ENCODE peak calls at places on chromosomes 3 and 15, in ten cellular contexts. K is astrocyte; P is endodermal cell; R is HepG2; J is heart right ventricle; H is hepatocyte; X is body of pancreas; G is CD8-positive, alpha-beta T cell; U is neural progenitor cell; Q is thyroid gland. C is an unnamed sample. For H3K4me1, the result is how much of the 10 kb centered on the place peaks cover.

GRCh38 chr15:42832577-42832976 is 88.0 kb downstream of the TTBK2 start:
- DNase-seq in K (peak), P (no peak), R (no peak), J (no peak), H (peak), X (no peak), G (no peak), U (no peak), Q (no peak), C (peak)

GRCh38 chr15:92277776-92278175 is 115.9 kb upstream of the ST8SIA2 start:
- DNase-seq in K (no peak), P (peak), R (no peak), J (peak), H (peak), X (no peak), G (no peak), U (peak), Q (peak), C (no peak)

GRCh38 chr15:68997050-68997449 is 17.4 kb upstream of the NOX5 start:
- DNase-seq in K (no peak), P (no peak), R (no peak), J (no peak), H (no peak), X (no peak), G (no peak), U (no peak), Q (no peak), C (no peak)

GRCh38 chr3:40468018-40468417 is 8.9 kb upstream of the ZNF619 start:
- DNase-seq in K (no peak), P (no peak), R (peak), J (no peak), H (no peak), X (no peak), G (no peak), U (no peak), Q (no peak), C (no peak)

GRCh38 chr3:12965999-12966846 is 107.0 kb downstream of the IQSEC1 start:
- DNase-seq in K (no peak), P (no peak), R (no peak), J (no peak), H (no peak), X (no peak), G (no peak), U (peak), Q (no peak), C (no peak)

GRCh38 chr3:143825513-143825912 is 22.8 kb downstream of the SLC9A9 start:
- DNase-seq in K (no peak), P (no peak), R (no peak), J (no peak), H (no peak), X (no peak), G (no peak), U (no peak), Q (no peak), C (no peak)

GRCh38 chr3:23740517-23741402 is 65.0 kb upstream of the UBE2E1 start:
- DNase-seq in K (peak), P (no peak), R (no peak), J (no peak), H (peak), X (no peak), G (no peak), U (no peak), Q (peak), C (peak)

GRCh38 chr3:141652349-141652748 is 85.7 kb upstream of the RNF7 start:
- DNase-seq in K (no peak), P (no peak), R (no peak), J (no peak), H (no peak), X (no peak), G (no peak), U (no peak), Q (no peak), C (no peak)

GRCh38 chr3:78906245-78906644 is 861.6 kb downstream of the ROBO1 start:
- DNase-seq in K (no peak), P (no peak), R (no peak), J (no peak), H (no peak), X (no peak), G (no peak), U (no peak), Q (no peak), C (no peak)

GRCh38 chr3:15300318-15301078 is 31.9 kb downstream of the SH3BP5 start:
- DNase-seq in K (peak), P (no peak), R (no peak), J (no peak), H (no peak), X (no peak), G (no peak), U (no peak), Q (no peak), C (peak)

GRCh38 chr3:70067860-70068479 is 68.4 kb downstream of the SAMMSON start:
- DNase-seq in K (peak), P (no peak), R (no peak), J (no peak), H (no peak), X (no peak), G (no peak), U (no peak), Q (no peak), C (no peak)

GRCh38 chr3:54600441-54601204 is 327.2 kb downstream of the LRTM1 start:
- DNase-seq in K (no peak), P (peak), R (no peak), J (peak), H (no peak), X (no peak), G (no peak), U (peak), Q (peak), C (no peak)

GRCh38 chr15:59991919-59992318 is 12.2 kb upstream of the FOXB1 start:
- DNase-seq in K (no peak), P (no peak), R (no peak), J (no peak), H (no peak), X (no peak), G (no peak), U (no peak), Q (no peak), C (no peak)

GRCh38 chr15:94174399-94174802 is 57.0 kb upstream of the MCTP2 start:
- DNase-seq in K (peak), P (no peak), R (no peak), J (no peak), H (no peak), X (no peak), G (no peak), U (no peak), Q (no peak), C (peak)

GRCh38 chr3:108345492-108346205 is 49.3 kb downstream of the HHLA2 start:
- DNase-seq in K (peak), P (no peak), R (no peak), J (no peak), H (no peak), X (peak), G (no peak), U (no peak), Q (no peak), C (no peak)

GRCh38 chr15:40293905-40294895 is 11.3 kb upstream of the ANKRD63 start:
- DNase-seq in K (no peak), P (no peak), R (no peak), J (no peak), H (no peak), X (no peak), G (no peak), U (peak), Q (no peak), C (no peak)

GRCh38 chr3:114155370-114155821 is 23.5 kb downstream of the DRD3 start:
- DNase-seq in K (no peak), P (peak), R (peak), J (peak), H (peak), X (peak), G (no peak), U (peak), Q (peak), C (no peak)

GRCh38 chr3:24678441-24678865 is 183.8 kb upstream of the THRB start:
- DNase-seq in K (peak), P (no peak), R (no peak), J (no peak), H (peak), X (no peak), G (no peak), U (no peak), Q (no peak), C (peak)

GRCh38 chr3:64054488-64054887 is 31.2 kb upstream of the PSMD6 start:
- DNase-seq in K (no peak), P (no peak), R (no peak), J (no peak), H (no peak), X (no peak), G (no peak), U (no peak), Q (no peak), C (no peak)

GRCh38 chr3:115111632-115112031 is 35.5 kb downstream of the ZBTB20 start:
- DNase-seq in K (peak), P (no peak), R (no peak), J (no peak), H (no peak), X (no peak), G (no peak), U (no peak), Q (no peak), C (no peak)

GRCh38 chr3:87350367-87351199 is 74.2 kb upstream of the POU1F1 start:
- DNase-seq in K (peak), P (no peak), R (peak), J (peak), H (peak), X (no peak), G (no peak), U (peak), Q (peak), C (peak)

GRCh38 chr3:139558351-139559170 is 19.0 kb upstream of the RBP1 start:
- DNase-seq in K (no peak), P (no peak), R (no peak), J (no peak), H (no peak), X (no peak), G (no peak), U (no peak), Q (no peak), C (no peak)

GRCh38 chr15:96264801-96265515 is 65.5 kb upstream of the NR2F2 start:
- DNase-seq in K (peak), P (no peak), R (peak), J (no peak), H (peak), X (no peak), G (no peak), U (no peak), Q (no peak), C (peak)

GRCh38 chr15:85014932-85015331 is 33.3 kb downstream of the PDE8A start:
- DNase-seq in K (no peak), P (no peak), R (no peak), J (no peak), H (no peak), X (no peak), G (no peak), U (no peak), Q (no peak), C (no peak)

GRCh38 chr15:98231696-98232440 is 271.4 kb downstream of the ARRDC4 start:
- DNase-seq in K (no peak), P (no peak), R (no peak), J (no peak), H (no peak), X (no peak), G (no peak), U (no peak), Q (no peak), C (peak)

GRCh38 chr15:26872206-26872605 is 5.3 kb downstream of the GABRA5 start:
- DNase-seq in K (no peak), P (peak), R (no peak), J (no peak), H (no peak), X (no peak), G (no peak), U (peak), Q (no peak), C (no peak)

GRCh38 chr3:193016437-193016887 is 98.8 kb upstream of the MB21D2 start:
- DNase-seq in K (peak), P (peak), R (no peak), J (peak), H (no peak), X (peak), G (no peak), U (peak), Q (peak), C (peak)

GRCh38 chr15:35060591-35060990 is 24.5 kb downstream of the NANOGP8 start:
- DNase-seq in K (peak), P (no peak), R (no peak), J (no peak), H (no peak), X (no peak), G (no peak), U (no peak), Q (no peak), C (no peak)
- H3K27ac ChIP-seq in K (no peak), P (no peak), R (no peak), J (no peak), H (no peak), X (no peak), G (no peak), U (no peak), Q (no peak), C (no peak)

GRCh38 chr3:151204530-151205401 is 1.8 kb upstream of the GPR171 start:
- DNase-seq in K (no peak), P (no peak), R (no peak), J (no peak), H (no peak), X (no peak), G (no peak), U (no peak), Q (no peak), C (no peak)
- H3K4me1 ChIP-seq in K (under half), P (under half), R (under half), J (under half), H (under half), X (under half), G (half or more), U (under half), Q (under half), C (under half)

DNA sequence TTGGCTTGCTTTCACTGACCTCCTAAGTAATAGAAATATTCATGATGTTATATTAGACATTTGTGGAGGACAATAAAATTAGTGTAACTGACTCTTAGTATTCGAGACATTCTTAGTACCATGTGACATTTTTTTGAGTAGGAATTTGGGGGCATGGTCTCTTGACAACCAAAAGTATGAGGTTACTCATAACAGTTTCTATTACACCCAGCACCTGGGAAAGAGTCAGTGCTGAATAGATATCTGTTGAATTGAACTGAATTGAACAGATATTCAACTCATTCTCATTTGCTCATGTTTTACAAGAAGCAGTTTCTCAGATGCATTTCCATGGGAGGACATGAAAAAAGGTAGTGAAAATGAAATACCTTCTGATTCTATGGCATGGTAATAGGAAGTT is 84.4 kb downstream of the CMSS1 start:
- DNase-seq in K (peak), P (no peak), R (no peak), J (no peak), H (no peak), X (no peak), G (no peak), U (no peak), Q (no peak), C (peak)
- H3K27ac ChIP-seq in K (peak), P (no peak), R (peak), J (no peak), H (peak), X (peak), G (no peak), U (no peak), Q (no peak), C (peak)

GRCh38 chr15:44034933-44035624 is 160.0 kb downstream of the FRMD5 start:
- DNase-seq in K (peak), P (no peak), R (no peak), J (peak), H (no peak), X (no peak), G (no peak), U (no peak), Q (peak), C (peak)

GRCh38 chr15:44029940-44030568 is 165.0 kb downstream of the FRMD5 start:
- DNase-seq in K (peak), P (no peak), R (no peak), J (no peak), H (no peak), X (no peak), G (no peak), U (no peak), Q (no peak), C (peak)

GRCh38 chr15:44034334-44034733 is 160.7 kb downstream of the FRMD5 start:
- DNase-seq in K (no peak), P (no peak), R (no peak), J (no peak), H (no peak), X (no peak), G (no peak), U (no peak), Q (no peak), C (no peak)

GRCh38 chr15:44035781-44036699 is 159.0 kb downstream of the FRMD5 start:
- DNase-seq in K (peak), P (no peak), R (no peak), J (no peak), H (no peak), X (no peak), G (no peak), U (no peak), Q (no peak), C (no peak)

DNA sequence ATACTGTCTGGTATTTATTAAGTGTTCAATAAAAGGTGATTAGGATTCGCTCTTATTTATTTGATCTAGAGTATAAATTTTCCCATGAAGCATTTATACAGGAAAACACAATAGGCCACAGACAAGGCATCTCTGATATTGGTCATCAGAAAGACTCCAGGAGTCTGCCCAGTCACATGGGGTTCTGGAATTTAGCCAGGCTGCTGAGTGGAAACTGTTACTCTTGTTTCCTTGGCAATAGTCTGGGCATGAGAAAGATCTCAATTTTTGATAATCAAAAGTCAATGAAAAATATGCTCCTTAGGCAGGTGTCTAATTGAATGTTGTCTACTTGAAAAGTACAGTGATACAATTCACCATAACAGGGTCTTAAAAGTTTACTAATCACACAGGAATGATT is 161.2 kb downstream of the FRMD5 start:
- DNase-seq in K (peak), P (no peak), R (no peak), J (no peak), H (no peak), X (peak), G (no peak), U (no peak), Q (peak), C (no peak)
- H3K4me1 ChIP-seq in K (under half), P (under half), R (under half), J (under half), H (under half), X (under half), G (under half), U (under half), Q (under half), C (under half)

DNA sequence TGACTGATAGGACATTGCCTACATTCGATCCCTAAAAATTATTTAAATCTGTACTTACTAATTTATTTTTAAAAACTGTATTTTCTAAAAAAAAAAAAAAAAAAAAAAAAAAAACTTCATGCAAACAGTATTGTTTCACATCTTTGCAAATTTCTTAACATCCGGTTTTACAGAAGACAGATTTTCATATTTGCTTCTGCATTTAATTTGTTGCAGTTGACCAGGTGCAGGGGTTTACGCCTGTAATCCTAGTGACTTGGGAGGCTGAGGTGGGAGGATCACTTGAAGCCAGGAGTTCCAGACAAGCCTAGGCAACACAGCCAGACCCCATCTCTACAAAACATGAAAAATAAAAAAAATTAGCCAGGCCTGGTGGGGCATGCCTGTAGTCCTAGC is 6.4 kb upstream of the NFKBIZ start:
- DNase-seq in K (no peak), P (no peak), R (no peak), J (no peak), H (no peak), X (no peak), G (no peak), U (no peak), Q (no peak), C (no peak)
- H3K27ac ChIP-seq in K (no peak), P (no peak), R (no peak), J (no peak), H (no peak), X (no peak), G (no peak), U (no peak), Q (no peak), C (no peak)

DNA sequence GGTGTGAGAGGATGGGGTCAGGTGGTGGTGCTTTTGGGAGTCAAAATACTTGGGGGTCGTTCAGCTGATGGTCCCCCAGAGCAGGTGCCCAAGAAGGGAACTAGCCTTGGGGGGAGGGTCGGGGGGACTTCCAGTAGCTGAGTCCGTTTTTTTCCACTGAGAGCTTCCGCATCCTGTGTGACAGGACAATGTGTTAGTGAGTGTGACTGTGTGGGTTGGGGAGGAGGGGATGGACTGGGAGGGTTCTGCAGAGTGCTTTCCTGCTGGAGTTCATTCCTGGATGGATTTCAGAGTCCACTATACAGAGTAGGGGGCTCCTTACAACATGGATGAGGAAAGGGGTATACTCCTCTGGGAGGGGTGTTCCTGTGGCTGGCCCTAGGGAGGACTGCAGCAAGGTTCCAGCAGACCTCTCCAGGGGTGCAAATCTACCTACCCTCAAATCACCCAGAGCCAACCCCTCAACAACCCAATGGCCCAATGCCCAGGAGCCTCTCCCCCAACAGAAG is 601 bp upstream of the HYAL2 start:
- DNase-seq in K (no peak), P (no peak), R (no peak), J (peak), H (no peak), X (no peak), G (no peak), U (no peak), Q (no peak), C (no peak)
- H3K4me1 ChIP-seq in K (under half), P (under half), R (half or more), J (half or more), H (under half), X (half or more), G (under half), U (under half), Q (half or more), C (under half)

C was measured in foreskin keratinocyte.